ENCODE peak calls at places on chromosome 18, in six cellular contexts. N is cardiac septum; U is GM13977; F is CD8-positive, alpha-beta T cell; V is G401; Z is anterior cingulate cortex. J is an unnamed sample.

GRCh38 chr18:76376668-76377358 is 118.2 kb downstream of the ZNF516 start:
- DNase-seq in U (no peak), N (peak), F (no peak), Z (no peak), V (no peak), J (no peak)

GRCh38 chr18:3466872-3467271 is 16.9 kb downstream of the TGIF1 start:
- DNase-seq in V (no peak), N (no peak), U (no peak), Z (no peak), F (no peak), J (no peak)

GRCh38 chr18:11721720-11722119 is 32.7 kb downstream of the GNAL start:
- DNase-seq in N (no peak), U (no peak), Z (no peak), F (no peak), V (no peak), J (no peak)

GRCh38 chr18:1094408-1094807 is 189.7 kb downstream of the ADCYAP1 start:
- DNase-seq in F (no peak), U (no peak), V (no peak), Z (no peak), N (no peak), J (no peak)

GRCh38 chr18:37922162-37922561 is 356.6 kb upstream of the CELF4 start:
- DNase-seq in Z (no peak), V (no peak), N (no peak), F (no peak), U (no peak), J (no peak)

GRCh38 chr18:79818631-79819030 is 20.9 kb downstream of the KCNG2 start:
- DNase-seq in V (no peak), F (no peak), Z (no peak), U (no peak), N (no peak), J (no peak)

GRCh38 chr18:12883003-12883683 is 894 bp downstream of the PTPN2 start:
- DNase-seq in N (peak), Z (no peak), U (no peak), F (peak), V (peak), J (no peak)

GRCh38 chr18:76252880-76253279 is 242.2 kb downstream of the ZNF516 start:
- DNase-seq in Z (no peak), N (no peak), V (no peak), F (no peak), U (no peak), J (no peak)

GRCh38 chr18:59220784-59221765 is 1.1 kb downstream of the GRP start:
- DNase-seq in Z (no peak), V (no peak), U (no peak), F (no peak), N (no peak), J (no peak)

GRCh38 chr18:2970762-2971659 is 41.9 kb downstream of the LPIN2 start:
- DNase-seq in Z (no peak), U (no peak), F (peak), N (peak), V (no peak), J (peak)

GRCh38 chr18:79121746-79122474 is 52.7 kb downstream of the ATP9B start:
- DNase-seq in N (no peak), Z (no peak), U (no peak), V (no peak), F (no peak), J (no peak)

GRCh38 chr18:62069556-62069955 is 117.3 kb downstream of the PIGN start:
- DNase-seq in F (no peak), U (no peak), V (no peak), Z (no peak), N (no peak), J (no peak)

GRCh38 chr18:44812426-44812825 is 131.7 kb downstream of the SETBP1 start:
- DNase-seq in Z (no peak), F (no peak), U (no peak), N (no peak), V (peak), J (no peak)

GRCh38 chr18:22311301-22311700 is 106.4 kb downstream of the CTAGE1 start:
- DNase-seq in F (no peak), U (no peak), N (no peak), V (no peak), Z (no peak), J (no peak)

GRCh38 chr18:50429207-50429948 is 54.5 kb downstream of the SKA1 start:
- DNase-seq in U (peak), F (no peak), Z (no peak), V (peak), N (no peak), J (no peak)

GRCh38 chr18:21571763-21572162 is 28.7 kb downstream of the ESCO1 start:
- DNase-seq in V (no peak), N (no peak), U (no peak), Z (no peak), F (no peak), J (no peak)

GRCh38 chr18:3498705-3499451 is 48.9 kb downstream of the TGIF1 start:
- DNase-seq in F (no peak), N (no peak), V (no peak), U (peak), Z (peak), J (peak)

GRCh38 chr18:31490387-31490786 is 7.6 kb upstream of the DSG2 start:
- DNase-seq in N (no peak), F (no peak), Z (no peak), V (no peak), U (peak), J (no peak)

GRCh38 chr18:67363694-67364093 is 152.8 kb downstream of the DSEL start:
- DNase-seq in Z (no peak), F (no peak), U (no peak), N (no peak), V (no peak), J (no peak)

GRCh38 chr18:49464718-49465598 is 4.5 kb upstream of the DYM start:
- DNase-seq in F (no peak), U (no peak), V (peak), N (no peak), Z (no peak), J (no peak)

GRCh38 chr18:48544661-48545415 is 6.0 kb downstream of the CTIF start:
- DNase-seq in Z (no peak), U (no peak), N (peak), F (no peak), V (no peak), J (no peak)

J was measured in T-helper 9 cell.